ENCODE peak calls at places on chromosomes 13 and 19, in four cellular contexts. Z is IMR-90, I is cardiac muscle cell, H is progenitor cell of endocrine pancreas. T is an unnamed sample.

GRCh38 chr13:93963266-93964131 is 516.0 kb downstream of the DCT start:
- DNase-seq in H (no peak), Z (peak), I (no peak), T (no peak)

GRCh38 chr13:48412881-48413351 is at the start of gene LPAR6:
- DNase-seq in I (no peak), H (no peak), Z (peak), T (no peak)

GRCh38 chr13:30881931-30882899 is 23.9 kb upstream of the MEDAG start:
- DNase-seq in Z (no peak), H (no peak), I (no peak), T (no peak)

GRCh38 chr13:97030705-97031452 is 36.6 kb upstream of the OXGR1 start:
- DNase-seq in H (no peak), I (peak), Z (peak), T (no peak)

GRCh38 chr13:74288361-74288911 is 154.2 kb upstream of the KLF12 start:
- DNase-seq in H (no peak), I (peak), Z (no peak), T (peak)

GRCh38 chr19:40416918-40417713 is 3.9 kb upstream of the PRX start:
- DNase-seq in I (no peak), H (no peak), Z (peak), T (no peak)

GRCh38 chr19:39506944-39507714 is 7.8 kb upstream of the SELENOV start:
- DNase-seq in Z (peak), H (peak), I (peak), T (peak)

GRCh38 chr19:30556230-30556711 is 184.1 kb downstream of the ZNF536 start:
- DNase-seq in H (no peak), Z (no peak), I (no peak), T (peak)

GRCh38 chr19:19495614-19496603 is 19.4 kb downstream of the TSSK6 start:
- DNase-seq in I (no peak), H (no peak), Z (no peak), T (no peak)

GRCh38 chr19:40257096-40257517 is 28.0 kb downstream of the AKT2 start:
- DNase-seq in I (no peak), H (no peak), Z (no peak), T (no peak)

GRCh38 chr13:95226476-95226875 is 74.8 kb downstream of the ABCC4 start:
- DNase-seq in I (no peak), Z (no peak), H (no peak), T (no peak)

GRCh38 chr19:53772943-53773342 is 51.2 kb downstream of the NLRP12 start:
- DNase-seq in Z (peak), H (peak), I (peak), T (peak)

GRCh38 chr13:57631607-57632275 is at the start of gene PCDH17:
- DNase-seq in Z (no peak), I (peak), H (peak), T (peak)

GRCh38 chr19:41753159-41753558 is 2.2 kb upstream of the CEACAM6 start:
- DNase-seq in I (no peak), Z (no peak), H (no peak), T (peak)

GRCh38 chr13:97269603-97270002 is 47.5 kb downstream of the MBNL2 start:
- DNase-seq in Z (no peak), H (no peak), I (no peak), T (no peak)

GRCh38 chr13:44703371-44703770 is 127.2 kb upstream of the TSC22D1 start:
- DNase-seq in H (no peak), I (no peak), Z (peak), T (no peak)

GRCh38 chr13:19587635-19588300 is 26.4 kb upstream of the TPTE2 start:
- DNase-seq in Z (peak), H (no peak), I (no peak), T (no peak)

GRCh38 chr13:96091164-96091931 is 1.4 kb downstream of the HS6ST3 start:
- DNase-seq in Z (no peak), I (peak), H (peak), T (peak)

GRCh38 chr13:114026128-114026880 is 52.4 kb upstream of the C13orf46 start:
- DNase-seq in Z (no peak), H (no peak), I (no peak), T (peak)

GRCh38 chr19:45919678-45920077 is 5.1 kb upstream of the NANOS2 start:
- DNase-seq in Z (no peak), I (no peak), H (no peak), T (no peak)

GRCh38 chr13:89965252-89965651 is 1382.2 kb upstream of the MIR17HG start:
- DNase-seq in Z (no peak), H (no peak), I (no peak), T (no peak)

GRCh38 chr13:27721681-27722080 is 70.6 kb upstream of the GSX1 start:
- DNase-seq in I (no peak), Z (no peak), H (no peak), T (no peak)

GRCh38 chr19:16737909-16738308 is 18.3 kb downstream of the NWD1 start:
- DNase-seq in H (no peak), I (no peak), Z (peak), T (no peak)

GRCh38 chr13:114167885-114168284 is 11.2 kb upstream of the CFAP97D2 start:
- DNase-seq in I (no peak), H (no peak), Z (no peak), T (no peak)

DNA sequence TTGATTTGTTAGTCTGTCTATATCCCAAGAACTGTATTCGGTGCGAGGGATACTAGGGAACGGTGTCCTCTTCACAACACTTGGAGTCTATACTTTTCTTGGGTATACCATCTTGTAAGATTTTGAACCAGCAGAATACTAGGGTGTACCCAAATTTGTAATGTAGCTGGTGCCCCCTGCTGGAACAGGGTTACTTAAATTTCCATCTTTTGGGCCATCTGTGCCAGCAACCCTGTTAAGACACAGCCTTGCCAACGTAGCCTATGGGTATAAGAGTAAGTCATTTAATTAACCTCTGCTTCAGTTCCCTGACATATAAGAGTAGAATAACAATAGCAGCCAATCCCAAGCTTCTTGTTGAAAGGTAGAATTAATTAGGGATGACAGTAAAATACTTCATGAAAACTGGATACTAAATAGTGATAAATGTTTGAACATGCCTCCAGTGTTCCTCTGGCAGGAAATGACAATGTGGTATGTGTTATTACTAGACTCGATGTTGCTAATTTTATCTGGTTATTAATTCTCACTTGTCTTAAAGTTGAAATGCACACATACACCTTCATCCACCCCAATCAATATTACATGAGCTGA is 607.6 kb downstream of the FGF9 start:
- DNase-seq in I (peak), H (peak), Z (peak), T (peak)
- TF ChIP-seq CTCF in I (peak), H (peak), Z (peak), T (peak)

GRCh38 chr19:50255115-50255514 is 51.7 kb downstream of the MYH14 start:
- DNase-seq in Z (no peak), H (no peak), I (no peak), T (no peak)
- TF ChIP-seq CTCF in Z (no peak), H (no peak), I (peak), T (no peak)

GRCh38 chr19:7326105-7326877 is 22.4 kb upstream of the ARHGEF18 start:
- DNase-seq in I (no peak), H (no peak), Z (no peak), T (no peak)
- TF ChIP-seq CTCF in I (peak), H (peak), Z (no peak), T (peak)

GRCh38 chr13:49446473-49446872 is 2.4 kb downstream of the SETDB2 start:
- DNase-seq in I (no peak), H (no peak), Z (no peak), T (no peak)

GRCh38 chr13:49443327-49443688 is 556 bp downstream of the CAB39L start:
- DNase-seq in I (peak), H (no peak), Z (peak), T (no peak)

GRCh38 chr13:49444517-49445395 is 682 bp downstream of the SETDB2 start:
- DNase-seq in H (no peak), Z (peak), I (peak), T (no peak)

GRCh38 chr13:49441846-49442245 is 2.0 kb downstream of the CAB39L start:
- DNase-seq in H (no peak), Z (peak), I (no peak), T (no peak)

DNA sequence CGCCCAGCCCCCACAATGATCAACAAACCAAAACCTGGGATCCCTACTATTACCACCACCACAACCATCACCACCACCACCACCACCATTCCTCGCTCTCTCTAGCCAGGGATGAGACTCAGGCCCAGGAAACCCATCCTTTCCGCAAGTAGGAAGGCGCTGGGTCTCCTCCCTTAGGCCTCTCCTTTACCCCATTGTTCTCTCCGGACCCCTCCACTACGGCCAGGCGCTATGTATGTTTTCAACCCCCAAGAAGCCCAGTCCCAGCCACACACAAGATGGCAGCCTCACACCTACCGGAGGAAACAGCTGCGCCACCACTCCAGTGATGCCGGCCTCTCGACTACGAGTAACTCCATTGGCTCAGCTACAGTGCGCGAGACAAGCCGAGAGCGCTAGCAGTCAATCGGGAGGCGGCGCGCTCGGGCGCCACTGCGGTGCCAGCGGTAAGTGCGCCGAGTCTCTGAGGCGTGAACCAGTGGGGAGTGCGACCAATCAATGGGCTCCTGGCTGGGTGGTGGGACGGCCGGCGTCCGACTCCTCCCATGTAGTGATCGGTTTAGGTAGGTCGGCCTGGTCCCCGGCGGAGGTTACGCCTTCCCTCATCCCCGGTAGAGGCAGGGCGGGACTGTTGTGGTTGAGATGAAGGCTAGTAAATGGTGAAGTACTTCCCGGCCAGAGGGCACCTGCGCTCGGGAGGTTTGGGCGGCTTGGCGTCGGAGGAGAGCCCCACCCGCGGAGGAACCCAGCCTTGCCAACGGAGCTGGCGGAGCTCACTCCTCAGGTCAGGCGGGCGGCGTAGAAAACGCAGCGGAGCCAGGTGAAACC is at the start of the genes CAB39L and SETDB2:
- DNase-seq in Z (peak), I (peak), H (peak), T (peak)
- TF ChIP-seq CTCF in Z (peak), I (peak), H (peak), T (no peak)

GRCh38 chr19:3783660-3784584 is 2.3 kb downstream of the MATK start:
- DNase-seq in Z (no peak), H (no peak), I (no peak), T (peak)
- TF ChIP-seq CTCF in Z (peak), H (peak), I (peak), T (peak)

GRCh38 chr19:35741216-35741541 is 1.1 kb downstream of the IGFLR1 start:
- DNase-seq in H (no peak), Z (no peak), I (no peak), T (no peak)
- TF ChIP-seq CTCF in H (peak), Z (no peak), I (no peak), T (peak)

GRCh38 chr19:15279326-15279904 is 47.2 kb upstream of the EPHX3 start:
- DNase-seq in H (no peak), Z (no peak), I (no peak), T (no peak)
- TF ChIP-seq CTCF in H (no peak), Z (no peak), I (no peak), T (no peak)

GRCh38 chr19:56727731-56728130 is 56.2 kb upstream of the ZNF835 start:
- DNase-seq in I (no peak), H (no peak), Z (no peak), T (no peak)

GRCh38 chr19:56720281-56720680 is 48.7 kb upstream of the ZNF835 start:
- DNase-seq in I (no peak), Z (no peak), H (no peak), T (peak)

GRCh38 chr19:56721714-56722113 is 50.2 kb upstream of the ZNF835 start:
- DNase-seq in H (no peak), I (no peak), Z (no peak), T (no peak)

DNA sequence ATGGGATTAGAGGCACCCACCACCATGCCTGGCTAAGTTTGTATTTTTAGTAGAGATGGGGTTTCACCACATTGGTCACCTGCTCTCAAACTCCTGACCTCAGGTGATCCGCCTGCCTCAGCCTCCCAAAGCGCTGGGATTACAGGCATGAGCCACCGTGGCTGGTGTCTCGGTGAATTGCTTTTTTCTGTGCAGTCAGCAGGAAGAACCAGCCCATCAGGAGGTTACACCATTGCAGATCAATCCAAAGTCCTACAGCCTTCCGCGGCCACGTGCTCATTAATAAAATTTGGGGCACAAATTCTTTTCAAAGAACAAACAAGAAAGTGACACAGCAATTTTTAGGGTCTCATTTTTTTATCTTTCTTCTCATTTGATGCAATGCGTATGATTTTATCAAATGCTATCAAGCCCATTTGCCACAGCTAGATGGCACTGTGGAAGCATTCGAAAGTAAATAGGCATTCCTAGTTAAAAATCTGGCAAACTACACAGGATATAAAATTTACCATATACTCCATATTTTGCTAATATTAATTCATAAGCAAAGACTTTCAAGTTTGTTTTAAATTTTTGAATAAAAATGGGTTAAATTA is 54.4 kb upstream of the ZNF835 start:
- DNase-seq in H (no peak), I (no peak), Z (no peak), T (no peak)
- TF ChIP-seq CTCF in H (no peak), I (no peak), Z (peak), T (no peak)

GRCh38 chr19:36772341-36773222 is at the start of gene ZNF850:
- DNase-seq in H (peak), Z (peak), I (peak), T (peak)
- TF ChIP-seq CTCF in H (no peak), Z (no peak), I (no peak), T (no peak)

DNA sequence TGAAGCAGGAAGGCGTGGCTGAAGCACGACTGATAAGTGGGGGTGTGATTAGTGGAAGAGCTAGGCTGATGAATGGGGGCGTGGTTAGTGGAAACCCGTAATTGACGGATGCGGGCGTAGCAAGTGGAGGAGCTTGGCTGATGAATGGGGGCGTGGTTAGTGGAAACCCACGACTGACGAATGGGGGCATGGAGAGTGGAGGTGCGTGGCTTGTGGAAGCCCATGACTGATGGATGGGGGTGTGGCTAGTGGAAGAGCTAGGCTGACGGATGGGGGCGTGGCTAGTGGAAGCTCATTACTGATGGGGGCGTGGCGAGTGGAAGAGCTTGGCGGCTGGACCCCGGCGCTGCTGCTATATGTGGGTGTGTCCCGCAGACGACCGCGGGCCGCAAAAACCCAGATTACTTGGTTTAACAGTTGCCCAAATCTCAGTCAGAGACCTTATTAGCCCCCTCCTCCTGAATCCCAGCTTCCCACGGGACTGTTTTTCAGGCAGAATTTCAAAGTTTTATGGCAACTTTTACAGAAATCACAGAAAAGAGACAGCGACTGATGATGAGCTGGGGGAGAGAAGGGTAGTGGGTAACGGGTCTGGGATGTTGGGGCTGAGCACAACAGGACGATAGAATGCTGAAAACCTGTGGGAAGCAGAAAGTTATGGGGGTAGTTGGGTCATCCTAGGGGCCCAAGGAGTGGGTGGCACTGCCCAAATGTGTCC is 9.0 kb upstream of the MEIS3 start:
- DNase-seq in I (peak), Z (peak), H (peak), T (peak)
- TF ChIP-seq CTCF in I (no peak), Z (no peak), H (no peak), T (no peak)